ENCODE peak calls at places on chromosomes 1 and 21, in eight cellular contexts. W, Q, X, V, Y, F, C and U are unnamed samples.

GRCh38 chr21:16377120-16377658 is 647.4 kb downstream of the USP25 start:
- DNase-seq in W (no peak), Q (no peak), X (no peak), V (no peak), Y (no peak), F (no peak), C (no peak), U (no peak)

GRCh38 chr1:210376836-210377377 is 48.2 kb downstream of the HHAT start:
- DNase-seq in W (no peak), Q (no peak), X (no peak), V (no peak), Y (no peak), F (no peak), C (no peak), U (no peak)

GRCh38 chr1:56196839-56197238 is 382.5 kb downstream of the PLPP3 start:
- DNase-seq in W (no peak), Q (no peak), X (no peak), V (no peak), Y (no peak), F (no peak), C (no peak), U (no peak)

GRCh38 chr1:37902983-37903382 is 43.6 kb upstream of the MTF1 start:
- DNase-seq in W (no peak), Q (no peak), X (no peak), V (no peak), Y (no peak), F (no peak), C (no peak), U (no peak)

GRCh38 chr1:160358073-160358472 is 8.8 kb upstream of the NHLH1 start:
- DNase-seq in W (no peak), Q (no peak), X (no peak), V (no peak), Y (no peak), F (no peak), C (no peak), U (no peak)

GRCh38 chr1:74197657-74198552 is at the start of the genes FPGT and LRRIQ3:
- DNase-seq in W (peak), Q (peak), X (peak), V (peak), Y (peak), F (peak), C (peak), U (peak)

GRCh38 chr21:26900980-26901379 is 55.8 kb upstream of the ADAMTS1 start:
- DNase-seq in W (no peak), Q (no peak), X (no peak), V (no peak), Y (no peak), F (no peak), C (no peak), U (no peak)

GRCh38 chr1:247681288-247681897 is 1.9 kb upstream of the OR13G1 start:
- DNase-seq in W (no peak), Q (no peak), X (peak), V (peak), Y (no peak), F (peak), C (peak), U (peak)

GRCh38 chr21:42609806-42610205 is 43.6 kb upstream of the PDE9A start:
- DNase-seq in W (no peak), Q (no peak), X (peak), V (no peak), Y (no peak), F (no peak), C (no peak), U (no peak)

GRCh38 chr1:39272027-39272790 is 67.7 kb downstream of the MACF1 start:
- DNase-seq in W (no peak), Q (peak), X (peak), V (no peak), Y (no peak), F (no peak), C (no peak), U (peak)

GRCh38 chr21:37348664-37349063 is 17.9 kb upstream of the DYRK1A start:
- DNase-seq in W (no peak), Q (no peak), X (no peak), V (peak), Y (no peak), F (no peak), C (no peak), U (no peak)

GRCh38 chr1:32361674-32362473 is 411 bp downstream of the FAM229A start:
- DNase-seq in W (peak), Q (peak), X (peak), V (no peak), Y (no peak), F (peak), C (no peak), U (peak)

GRCh38 chr21:23951251-23951650 is 1656.0 kb downstream of the MRPL39 start:
- DNase-seq in W (no peak), Q (no peak), X (no peak), V (no peak), Y (no peak), F (no peak), C (no peak), U (no peak)

GRCh38 chr1:196056966-196057365 is 551.3 kb downstream of the KCNT2 start:
- DNase-seq in W (no peak), Q (no peak), X (no peak), V (no peak), Y (no peak), F (no peak), C (no peak), U (peak)

GRCh38 chr1:12172042-12172851 is 5.5 kb downstream of the TNFRSF1B start:
- DNase-seq in W (no peak), Q (no peak), X (no peak), V (no peak), Y (no peak), F (no peak), C (no peak), U (no peak)

GRCh38 chr1:6026095-6026809 is 19.4 kb upstream of the KCNAB2 start:
- DNase-seq in W (peak), Q (no peak), X (peak), V (peak), Y (peak), F (no peak), C (no peak), U (peak)

GRCh38 chr1:218436346-218436745 is 91.2 kb downstream of the TGFB2 start:
- DNase-seq in W (no peak), Q (no peak), X (no peak), V (no peak), Y (no peak), F (no peak), C (no peak), U (no peak)

GRCh38 chr1:109906160-109906838 is 4.3 kb upstream of the CSF1 start:
- DNase-seq in W (no peak), Q (no peak), X (no peak), V (no peak), Y (peak), F (no peak), C (no peak), U (no peak)

GRCh38 chr1:20552728-20553571 is 577 bp downstream of the FAM43B start:
- DNase-seq in W (no peak), Q (peak), X (peak), V (peak), Y (no peak), F (peak), C (no peak), U (peak)

GRCh38 chr1:53122194-53122846 is 20.1 kb downstream of the SLC1A7 start:
- DNase-seq in W (no peak), Q (no peak), X (no peak), V (no peak), Y (no peak), F (no peak), C (no peak), U (no peak)

DNA sequence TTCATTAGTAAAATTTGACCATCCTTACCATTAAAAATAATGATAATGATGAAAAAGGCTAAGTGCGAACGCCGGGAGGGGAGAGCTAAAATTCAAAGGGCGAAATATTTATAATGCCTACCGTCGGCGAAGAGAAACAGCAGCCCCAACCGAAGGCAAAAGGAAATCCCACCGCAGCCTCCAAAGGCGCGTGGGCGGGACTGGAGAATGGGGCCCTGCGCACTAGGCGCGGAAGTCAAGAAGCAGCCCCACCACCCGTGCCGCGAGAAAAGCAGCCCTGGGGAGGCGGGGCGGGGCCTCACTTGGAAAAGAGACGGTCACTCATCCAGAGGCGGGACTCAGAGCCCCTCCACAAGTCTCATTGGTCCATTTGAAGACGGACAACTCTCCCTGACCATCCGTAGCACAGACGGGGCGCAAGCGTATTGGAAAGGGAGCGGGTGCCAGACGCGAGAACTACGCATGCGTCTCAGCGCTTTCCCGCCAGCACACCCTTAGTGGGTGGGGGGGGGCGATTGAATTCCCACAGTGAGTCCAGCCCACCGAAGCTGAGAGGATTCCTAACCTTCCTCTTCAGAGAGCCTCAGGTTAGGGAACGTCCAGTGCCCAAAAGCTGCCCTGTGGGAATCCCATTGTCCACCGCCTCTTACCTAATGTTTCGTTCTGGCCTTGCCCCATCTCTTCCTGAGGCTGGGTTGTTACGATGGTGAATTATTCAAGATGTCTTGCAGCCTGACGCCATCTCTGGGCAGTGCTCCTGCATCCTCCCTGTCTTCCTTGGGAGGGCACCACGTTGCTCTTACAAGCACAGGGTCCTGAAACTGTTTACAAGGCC is 19.0 kb downstream of the MTX1 start:
- DNase-seq in W (peak), Q (peak), X (peak), V (peak), Y (peak), F (peak), C (peak), U (peak)
- TF ChIP-seq CTCF in W (no peak), Q (peak), X (no peak), V (no peak), Y (no peak), F (no peak), C (no peak), U (no peak)

DNA sequence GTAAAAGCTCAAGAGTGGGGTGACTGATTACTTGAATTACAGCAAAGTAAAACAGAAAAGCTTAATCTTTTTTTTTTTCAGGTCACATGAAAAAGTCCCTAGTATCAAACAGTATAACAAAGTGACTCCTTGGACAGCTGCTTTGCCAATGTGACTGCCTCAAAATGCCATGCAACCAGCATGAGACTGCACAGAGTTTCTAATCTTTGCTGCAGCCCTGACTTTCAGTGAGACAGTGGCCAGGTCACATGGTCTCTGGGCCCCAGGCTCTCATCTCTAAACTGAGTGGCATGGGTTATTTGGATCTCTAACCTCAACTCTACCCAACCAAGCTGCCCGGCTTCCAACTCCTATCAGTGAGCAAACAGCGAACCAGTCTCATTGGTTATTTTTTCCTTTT is 169.0 kb downstream of the VAV3 start:
- DNase-seq in W (no peak), Q (no peak), X (no peak), V (no peak), Y (no peak), F (no peak), C (no peak), U (no peak)
- TF ChIP-seq CTCF in W (no peak), Q (no peak), X (no peak), V (no peak), Y (no peak), F (no peak), C (no peak), U (no peak)

DNA sequence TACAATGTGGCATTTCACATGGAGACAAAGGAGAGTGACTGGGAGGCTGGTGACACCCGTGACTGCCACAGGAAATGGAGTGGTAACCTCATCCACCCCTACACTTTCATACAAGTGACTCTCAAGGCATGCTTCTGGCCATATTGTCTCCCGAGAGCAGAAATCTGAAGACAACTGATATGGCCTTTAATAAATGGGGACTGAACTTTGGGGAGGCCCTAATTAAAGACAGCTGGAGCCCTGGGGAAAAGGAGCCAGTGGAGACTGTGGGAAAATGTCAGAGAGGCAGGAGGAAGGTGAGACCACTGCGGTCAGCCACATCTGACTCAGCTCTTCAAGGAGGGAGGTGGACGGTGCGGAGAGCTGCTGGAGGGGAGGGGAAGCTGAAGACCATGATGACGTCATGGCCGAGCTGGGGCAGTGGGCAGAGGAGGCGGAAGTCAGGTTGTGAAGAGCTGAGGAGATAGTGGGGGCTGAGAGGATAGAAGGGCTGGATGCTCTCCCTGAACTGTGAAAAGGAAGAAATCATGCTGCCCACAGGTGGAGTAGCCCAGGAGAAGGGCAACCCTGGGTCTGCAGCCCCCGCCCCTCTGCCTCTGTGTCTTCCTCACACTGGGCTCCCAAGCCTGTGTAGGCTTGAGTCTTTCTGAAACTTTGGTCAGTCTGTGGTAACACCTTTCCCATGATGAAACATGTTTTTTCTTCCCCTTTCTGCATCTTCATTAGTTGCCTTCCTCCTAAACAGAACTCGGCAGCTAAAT is 14.0 kb upstream of the NCF2 start:
- DNase-seq in W (peak), Q (no peak), X (no peak), V (no peak), Y (no peak), F (no peak), C (peak), U (no peak)
- TF ChIP-seq CTCF in W (no peak), Q (no peak), X (no peak), V (no peak), Y (no peak), F (no peak), C (no peak), U (no peak)

GRCh38 chr1:115165776-115166175 is 76.5 kb upstream of the TSPAN2 start:
- DNase-seq in W (no peak), Q (no peak), X (no peak), V (no peak), Y (no peak), F (no peak), C (no peak), U (no peak)

GRCh38 chr1:115164940-115165718 is 75.8 kb upstream of the TSPAN2 start:
- DNase-seq in W (no peak), Q (no peak), X (no peak), V (no peak), Y (no peak), F (no peak), C (no peak), U (no peak)

GRCh38 chr1:115164484-115164883 is 75.2 kb upstream of the TSPAN2 start:
- DNase-seq in W (no peak), Q (no peak), X (no peak), V (no peak), Y (no peak), F (no peak), C (no peak), U (no peak)

GRCh38 chr1:115168026-115168425 is 78.7 kb upstream of the TSPAN2 start:
- DNase-seq in W (no peak), Q (no peak), X (no peak), V (no peak), Y (no peak), F (no peak), C (no peak), U (no peak)

DNA sequence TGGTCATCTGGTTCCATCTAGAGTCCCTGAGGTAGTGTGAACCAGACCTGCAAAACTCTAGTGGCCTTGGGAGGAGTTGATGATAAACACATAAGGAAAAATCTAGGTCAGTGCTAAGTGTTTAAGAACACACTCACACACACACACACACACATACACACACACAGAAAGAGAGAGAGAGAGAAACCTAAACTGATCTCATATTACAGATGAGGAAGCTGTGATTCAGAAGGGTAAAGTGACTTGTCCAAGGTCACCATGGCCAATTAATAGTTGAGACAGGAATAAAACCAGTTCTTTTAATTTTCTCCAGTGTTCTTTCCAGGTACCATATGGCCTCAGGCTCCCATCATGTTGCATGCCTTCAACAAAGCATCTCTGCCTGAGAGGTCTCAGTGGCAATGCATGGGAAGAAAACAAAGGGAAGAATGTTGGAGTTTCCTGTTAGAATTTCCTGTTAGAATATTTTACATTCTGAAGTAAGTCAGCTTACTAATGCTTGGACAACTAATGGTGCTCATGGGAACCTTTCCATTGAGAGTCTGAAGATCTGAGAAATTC is 77.3 kb upstream of the TSPAN2 start:
- DNase-seq in W (no peak), Q (no peak), X (no peak), V (peak), Y (no peak), F (no peak), C (no peak), U (no peak)
- TF ChIP-seq CTCF in W (no peak), Q (no peak), X (no peak), V (no peak), Y (no peak), F (no peak), C (no peak), U (no peak)

GRCh38 chr1:15283500-15283899 is 36.5 kb downstream of the FHAD1 start:
- DNase-seq in W (no peak), Q (no peak), X (peak), V (peak), Y (no peak), F (no peak), C (peak), U (no peak)
- TF ChIP-seq CTCF in W (no peak), Q (no peak), X (no peak), V (no peak), Y (no peak), F (no peak), C (peak), U (peak)

GRCh38 chr1:106952766-106953165 is 103.7 kb upstream of the PRMT6 start:
- DNase-seq in W (no peak), Q (no peak), X (no peak), V (no peak), Y (no peak), F (no peak), C (no peak), U (no peak)

GRCh38 chr1:106956721-106957120 is 99.8 kb upstream of the PRMT6 start:
- DNase-seq in W (no peak), Q (no peak), X (no peak), V (no peak), Y (no peak), F (no peak), C (no peak), U (no peak)

GRCh38 chr1:106957795-106958194 is 98.7 kb upstream of the PRMT6 start:
- DNase-seq in W (no peak), Q (no peak), X (no peak), V (no peak), Y (no peak), F (no peak), C (no peak), U (no peak)

GRCh38 chr1:106960412-106960811 is 96.1 kb upstream of the PRMT6 start:
- DNase-seq in W (no peak), Q (no peak), X (no peak), V (no peak), Y (no peak), F (no peak), C (no peak), U (no peak)

GRCh38 chr1:106954830-106955229 is 101.6 kb upstream of the PRMT6 start:
- DNase-seq in W (no peak), Q (no peak), X (no peak), V (no peak), Y (no peak), F (no peak), C (no peak), U (no peak)
- TF ChIP-seq CTCF in W (no peak), Q (no peak), X (no peak), V (no peak), Y (no peak), F (no peak), C (no peak), U (no peak)

DNA sequence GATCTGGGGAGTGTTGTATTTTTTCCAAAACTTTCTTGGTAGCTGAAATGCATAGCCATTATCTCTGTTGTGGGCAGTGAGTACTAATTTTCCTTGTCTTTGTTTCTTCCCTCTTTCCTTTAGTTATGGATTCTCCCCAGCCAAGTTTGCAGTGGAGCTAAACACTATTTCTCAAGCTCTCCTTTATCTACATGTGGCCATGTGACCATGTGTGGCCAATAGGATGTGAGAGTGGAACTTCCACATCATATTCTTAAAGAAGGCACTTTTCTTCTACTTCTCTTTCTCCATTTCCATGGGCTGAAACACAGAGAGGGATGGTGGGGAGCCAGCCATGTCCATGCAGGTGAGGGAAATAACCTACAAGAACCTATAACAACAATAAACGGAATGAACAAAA is 230.8 kb downstream of the CTH start:
- DNase-seq in W (no peak), Q (no peak), X (no peak), V (no peak), Y (no peak), F (no peak), C (no peak), U (no peak)
- TF ChIP-seq CTCF in W (no peak), Q (no peak), X (no peak), V (no peak), Y (no peak), F (no peak), C (no peak), U (no peak)

GRCh38 chr1:18557621-18558465 is 72.8 kb upstream of the PAX7 start:
- DNase-seq in W (peak), Q (peak), X (peak), V (no peak), Y (no peak), F (peak), C (no peak), U (peak)
- TF ChIP-seq CTCF in W (no peak), Q (no peak), X (no peak), V (no peak), Y (no peak), F (no peak), C (no peak), U (no peak)